ENCODE peak calls at places on chromosomes 1 and 21, in eight cellular contexts. A is erythroblast, C is A549, M is GM12891, F is esophagus squamous epithelium, H is endothelial cell of umbilical vein, E is stomach, N is adrenal gland. J is an unnamed sample.

GRCh38 chr1:20624709-20625108 is 8.5 kb upstream of the PINK1 start:
- DNase-seq in A (no peak), C (no peak), M (no peak), F (no peak), H (no peak), E (no peak), N (no peak), J (no peak)

GRCh38 chr1:71593523-71593922 is 512.7 kb upstream of the ZRANB2 start:
- DNase-seq in A (no peak), C (no peak), M (no peak), F (no peak), H (no peak), E (no peak), N (no peak), J (no peak)

GRCh38 chr1:30731806-30732276 is 8.5 kb upstream of the MATN1 start:
- DNase-seq in A (peak; percentile 45), C (no peak), M (no peak), F (no peak), H (no peak), E (no peak), N (no peak), J (no peak)

GRCh38 chr21:46180079-46180722 is 4.1 kb downstream of the SPATC1L start:
- DNase-seq in A (no peak), C (no peak), M (no peak), F (no peak), H (no peak), E (no peak), N (no peak), J (no peak)

GRCh38 chr1:39902121-39902807 is 547 bp upstream of the MYCL start:
- DNase-seq in A (peak; percentile 67), C (peak; percentile 48), M (peak; percentile 71), F (no peak), H (no peak), E (peak; percentile 92), N (no peak), J (no peak)

GRCh38 chr1:145872421-145872891 is 13.2 kb downstream of the ANKRD35 start:
- DNase-seq in A (no peak), C (no peak), M (no peak), F (no peak), H (no peak), E (peak; percentile 45), N (no peak), J (no peak)

GRCh38 chr1:26761217-26761616 is 26.5 kb upstream of the PIGV start:
- DNase-seq in A (no peak), C (no peak), M (no peak), F (no peak), H (no peak), E (no peak), N (no peak), J (no peak)

GRCh38 chr1:12338793-12339192 is 109.0 kb downstream of the VPS13D start:
- DNase-seq in A (no peak), C (no peak), M (no peak), F (no peak), H (no peak), E (no peak), N (no peak), J (no peak)

GRCh38 chr1:47437518-47438320 is at the start of gene FOXD2:
- DNase-seq in A (peak; percentile 93), C (peak; percentile 77), M (peak; percentile 98), F (no peak), H (peak; percentile 82), E (peak; percentile 87), N (peak; percentile 81), J (peak; percentile 87)
- TF ChIP-seq POLR2A in A (peak; percentile 44), C (peak; percentile 58), M (no peak), F (no peak), H (peak; percentile 39), E (no peak), N (no peak), J (peak; percentile 78)

GRCh38 chr1:193120604-193121166 is 1.1 kb upstream of the CDC73 start:
- DNase-seq in A (no peak), C (no peak), M (no peak), F (no peak), H (no peak), E (no peak), N (no peak), J (no peak)
- TF ChIP-seq POLR2A in A (no peak), C (no peak), M (no peak), F (no peak), H (no peak), E (no peak), N (no peak), J (no peak)

DNA sequence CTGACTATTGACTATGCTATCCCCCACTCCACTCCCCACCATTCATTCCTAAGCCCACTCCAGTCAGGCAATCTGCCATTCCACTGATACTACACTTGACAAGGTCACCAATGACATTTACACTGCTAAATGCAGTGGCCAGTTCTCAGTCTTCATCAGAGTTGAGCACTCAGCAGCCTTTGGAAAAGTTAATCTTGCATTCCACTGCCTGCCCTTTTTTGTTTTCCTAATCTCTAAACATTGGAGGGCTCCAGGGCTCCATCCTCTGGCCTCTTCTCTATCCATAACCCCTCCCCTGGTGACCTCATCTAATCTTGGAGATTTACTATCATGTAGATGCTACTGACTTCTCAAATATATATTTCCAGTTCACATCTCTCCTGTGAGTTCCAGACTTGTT is 70.9 kb upstream of the S1PR1 start:
- DNase-seq in A (no peak), C (no peak), M (no peak), F (no peak), H (no peak), E (no peak), N (no peak), J (no peak)
- TF ChIP-seq POLR2A in A (no peak), C (no peak), M (no peak), F (no peak), H (no peak), E (no peak), N (no peak), J (no peak)

DNA sequence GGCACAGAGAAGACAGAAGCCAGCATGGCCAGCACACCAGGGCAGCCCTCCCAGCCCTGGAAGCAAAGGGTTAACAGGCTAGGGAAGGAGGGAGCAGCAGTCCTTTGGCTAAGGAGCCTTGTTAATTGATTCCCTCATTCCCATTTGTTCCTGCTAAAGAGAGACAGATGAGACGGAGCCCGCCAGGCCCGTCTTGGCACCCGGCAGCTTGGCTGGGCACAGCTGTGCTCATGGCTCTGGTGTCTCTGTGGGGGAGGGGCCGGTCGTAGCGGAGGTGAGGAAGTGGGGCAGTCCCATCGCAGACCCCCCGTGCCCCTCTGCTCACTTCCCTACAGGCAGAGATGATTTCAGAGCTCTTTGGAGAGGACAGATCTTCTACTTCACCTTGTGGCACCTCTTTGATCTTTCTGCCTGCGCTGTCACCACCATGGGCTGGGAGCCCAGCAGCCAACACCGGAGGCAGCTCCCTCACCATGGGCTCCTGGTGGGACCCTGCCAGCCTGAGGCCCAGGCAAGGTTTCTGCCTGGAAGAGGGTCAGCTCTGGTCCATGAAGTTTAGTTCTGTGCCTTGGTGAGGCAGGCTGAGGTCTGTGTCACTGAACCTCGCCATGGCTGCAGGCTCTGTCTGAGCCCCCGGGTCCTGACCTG is 38.0 kb downstream of the FOXO6 start:
- DNase-seq in A (no peak), C (no peak), M (no peak), F (no peak), H (no peak), E (no peak), N (no peak), J (no peak)
- TF ChIP-seq POLR2A in A (no peak), C (no peak), M (no peak), F (no peak), H (no peak), E (no peak), N (no peak), J (no peak)

J was measured in H54.